ENCODE peak calls at places on chromosome 20, in four cellular contexts. One of them, this sample, is unnamed.

GRCh38 chr20:63454729-63455567 is 17.5 kb downstream of the KCNQ2 start:
- DNase-seq in heart right ventricle: no peak
- DNase-seq in progenitor cell of endocrine pancreas: no peak
- DNase-seq in nephron progenitor cell: no peak
- DNase-seq in this sample: no peak

GRCh38 chr20:57030611-57031600 is 235.5 kb downstream of the BMP7 start:
- DNase-seq in heart right ventricle: no peak
- DNase-seq in progenitor cell of endocrine pancreas: no peak
- DNase-seq in nephron progenitor cell: no peak
- DNase-seq in this sample: no peak

GRCh38 chr20:9256359-9256758 is 187.5 kb downstream of the PLCB4 start:
- DNase-seq in heart right ventricle: no peak
- DNase-seq in progenitor cell of endocrine pancreas: no peak
- DNase-seq in nephron progenitor cell: no peak
- DNase-seq in this sample: no peak

GRCh38 chr20:50273601-50274491 is 83.2 kb downstream of the CEBPB start:
- DNase-seq in heart right ventricle: no peak
- DNase-seq in progenitor cell of endocrine pancreas: no peak
- DNase-seq in nephron progenitor cell: no peak
- DNase-seq in this sample: no peak

GRCh38 chr20:46221271-46221670 is 87.0 kb downstream of the CDH22 start:
- DNase-seq in heart right ventricle: no peak
- DNase-seq in progenitor cell of endocrine pancreas: no peak
- DNase-seq in nephron progenitor cell: no peak
- DNase-seq in this sample: no peak

GRCh38 chr20:49157146-49157545 is 31.0 kb downstream of the STAU1 start:
- DNase-seq in heart right ventricle: no peak
- DNase-seq in progenitor cell of endocrine pancreas: no peak
- DNase-seq in nephron progenitor cell: no peak
- DNase-seq in this sample: no peak

GRCh38 chr20:63083831-63084562 is 77.2 kb upstream of the BHLHE23 start:
- DNase-seq in heart right ventricle: peak
- DNase-seq in progenitor cell of endocrine pancreas: no peak
- DNase-seq in nephron progenitor cell: no peak
- DNase-seq in this sample: no peak

GRCh38 chr20:13507646-13508045 is 131.1 kb downstream of the TASP1 start:
- DNase-seq in heart right ventricle: no peak
- DNase-seq in progenitor cell of endocrine pancreas: no peak
- DNase-seq in nephron progenitor cell: no peak
- DNase-seq in this sample: no peak

GRCh38 chr20:34874094-34874654 is 1.5 kb upstream of the GGT7 start:
- DNase-seq in heart right ventricle: peak
- DNase-seq in progenitor cell of endocrine pancreas: peak
- DNase-seq in nephron progenitor cell: peak
- DNase-seq in this sample: peak

GRCh38 chr20:48797275-48797825 is 30.4 kb downstream of the PREX1 start:
- DNase-seq in heart right ventricle: peak
- DNase-seq in progenitor cell of endocrine pancreas: no peak
- DNase-seq in nephron progenitor cell: no peak
- DNase-seq in this sample: no peak

GRCh38 chr20:46752639-46753235 is 43.3 kb downstream of the SLC2A10 start:
- DNase-seq in heart right ventricle: peak
- DNase-seq in progenitor cell of endocrine pancreas: peak
- DNase-seq in nephron progenitor cell: peak
- DNase-seq in this sample: peak

GRCh38 chr20:63107449-63108200 is 100.9 kb upstream of the BHLHE23 start:
- DNase-seq in heart right ventricle: peak
- DNase-seq in progenitor cell of endocrine pancreas: no peak
- DNase-seq in nephron progenitor cell: no peak
- DNase-seq in this sample: no peak

GRCh38 chr20:11755071-11755881 is 162.4 kb upstream of the BTBD3 start:
- DNase-seq in heart right ventricle: no peak
- DNase-seq in progenitor cell of endocrine pancreas: no peak
- DNase-seq in nephron progenitor cell: no peak
- DNase-seq in this sample: peak
- TF ChIP-seq CTCF in heart right ventricle: no peak
- TF ChIP-seq CTCF in progenitor cell of endocrine pancreas: no peak
- TF ChIP-seq CTCF in nephron progenitor cell: no peak
- TF ChIP-seq CTCF in this sample: no peak

GRCh38 chr20:297098-297924 is at the start of gene ZCCHC3:
- DNase-seq in heart right ventricle: peak
- DNase-seq in progenitor cell of endocrine pancreas: peak
- DNase-seq in nephron progenitor cell: peak
- DNase-seq in this sample: peak
- TF ChIP-seq CTCF in heart right ventricle: no peak
- TF ChIP-seq CTCF in progenitor cell of endocrine pancreas: peak
- TF ChIP-seq CTCF in nephron progenitor cell: no peak
- TF ChIP-seq CTCF in this sample: no peak

DNA sequence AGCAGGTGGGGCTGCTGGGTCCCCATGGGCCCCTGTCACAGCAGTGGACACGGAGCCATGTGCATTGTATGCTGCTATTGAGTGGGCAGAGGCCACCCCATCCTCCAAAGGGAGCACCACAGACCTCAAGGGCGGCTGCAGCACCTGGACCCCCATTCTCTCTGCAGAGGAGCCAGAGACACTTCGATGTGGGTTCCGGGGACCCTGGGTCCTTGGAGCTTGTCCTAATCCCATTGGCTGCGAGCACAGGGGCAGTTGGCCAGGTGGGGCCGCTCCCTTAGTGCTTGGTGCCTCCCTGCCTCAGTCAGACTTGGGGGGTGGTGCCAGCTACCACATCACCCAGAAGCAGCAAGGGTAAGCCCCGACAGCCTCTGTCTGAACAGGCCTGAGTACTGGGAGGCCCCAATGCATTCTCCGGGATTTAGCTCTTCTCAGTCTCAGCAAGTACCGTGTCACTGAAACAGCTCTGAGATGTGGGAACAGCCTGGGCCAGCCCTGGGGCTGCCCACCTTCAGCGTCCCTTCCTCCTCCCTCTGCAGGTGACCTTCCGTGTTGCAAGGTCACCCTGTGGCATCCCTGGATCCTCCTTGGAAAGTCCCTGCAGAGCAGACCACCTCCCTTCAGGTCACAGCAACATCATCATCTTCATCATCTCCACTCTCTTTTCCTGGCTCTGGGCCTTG is 73.9 kb downstream of the GINS1 start:
- DNase-seq in heart right ventricle: no peak
- DNase-seq in progenitor cell of endocrine pancreas: no peak
- DNase-seq in nephron progenitor cell: peak
- DNase-seq in this sample: no peak
- TF ChIP-seq CTCF in heart right ventricle: no peak
- TF ChIP-seq CTCF in progenitor cell of endocrine pancreas: peak
- TF ChIP-seq CTCF in nephron progenitor cell: no peak
- TF ChIP-seq CTCF in this sample: no peak

GRCh38 chr20:39676857-39677351 is 714.8 kb downstream of the DHX35 start:
- DNase-seq in heart right ventricle: no peak
- DNase-seq in progenitor cell of endocrine pancreas: no peak
- DNase-seq in nephron progenitor cell: no peak
- DNase-seq in this sample: no peak
- TF ChIP-seq CTCF in heart right ventricle: no peak
- TF ChIP-seq CTCF in progenitor cell of endocrine pancreas: peak
- TF ChIP-seq CTCF in nephron progenitor cell: peak
- TF ChIP-seq CTCF in this sample: peak

GRCh38 chr20:58137651-58138265 is 90.7 kb downstream of the ANKRD60 start:
- DNase-seq in heart right ventricle: no peak
- DNase-seq in progenitor cell of endocrine pancreas: no peak
- DNase-seq in nephron progenitor cell: no peak
- DNase-seq in this sample: no peak
- TF ChIP-seq CTCF in heart right ventricle: no peak
- TF ChIP-seq CTCF in progenitor cell of endocrine pancreas: no peak
- TF ChIP-seq CTCF in nephron progenitor cell: no peak
- TF ChIP-seq CTCF in this sample: no peak

GRCh38 chr20:44521484-44522481 is at the start of gene SERINC3:
- DNase-seq in heart right ventricle: peak
- DNase-seq in progenitor cell of endocrine pancreas: peak
- DNase-seq in nephron progenitor cell: peak
- DNase-seq in this sample: peak
- TF ChIP-seq CTCF in heart right ventricle: no peak
- TF ChIP-seq CTCF in progenitor cell of endocrine pancreas: peak
- TF ChIP-seq CTCF in nephron progenitor cell: no peak
- TF ChIP-seq CTCF in this sample: no peak

GRCh38 chr20:3276400-3277015 is 37.5 kb upstream of the SLC4A11 start:
- DNase-seq in heart right ventricle: no peak
- DNase-seq in progenitor cell of endocrine pancreas: no peak
- DNase-seq in nephron progenitor cell: no peak
- DNase-seq in this sample: peak
- TF ChIP-seq CTCF in heart right ventricle: no peak
- TF ChIP-seq CTCF in progenitor cell of endocrine pancreas: peak
- TF ChIP-seq CTCF in nephron progenitor cell: peak
- TF ChIP-seq CTCF in this sample: no peak

GRCh38 chr20:36672991-36673390 is 27.0 kb upstream of the SLA2 start:
- DNase-seq in heart right ventricle: no peak
- DNase-seq in progenitor cell of endocrine pancreas: no peak
- DNase-seq in nephron progenitor cell: no peak
- DNase-seq in this sample: no peak

GRCh38 chr20:36682311-36682710 is 36.3 kb upstream of the SLA2 start:
- DNase-seq in heart right ventricle: no peak
- DNase-seq in progenitor cell of endocrine pancreas: no peak
- DNase-seq in nephron progenitor cell: no peak
- DNase-seq in this sample: no peak

GRCh38 chr20:36676701-36677421 is 30.9 kb upstream of the SLA2 start:
- DNase-seq in heart right ventricle: no peak
- DNase-seq in progenitor cell of endocrine pancreas: peak
- DNase-seq in nephron progenitor cell: peak
- DNase-seq in this sample: peak

DNA sequence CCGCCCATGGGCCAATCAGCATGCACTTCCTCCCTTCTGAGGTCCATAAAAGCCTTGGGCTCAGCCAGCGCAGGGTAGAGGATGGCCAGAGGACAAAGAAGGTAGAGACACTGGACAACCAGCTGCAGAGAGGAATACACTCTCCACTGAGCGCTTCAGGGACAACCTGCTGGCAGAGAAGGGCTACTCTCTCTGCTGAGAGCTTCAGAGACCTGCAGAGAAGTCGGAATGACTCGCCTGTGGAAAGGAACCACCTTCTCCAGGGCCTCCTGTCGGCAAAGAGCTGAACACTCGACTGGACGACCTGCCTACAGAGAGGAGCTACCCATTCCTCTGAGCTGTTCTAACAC is 31.4 kb upstream of the SLA2 start:
- DNase-seq in heart right ventricle: no peak
- DNase-seq in progenitor cell of endocrine pancreas: no peak
- DNase-seq in nephron progenitor cell: no peak
- DNase-seq in this sample: no peak
- TF ChIP-seq CTCF in heart right ventricle: no peak
- TF ChIP-seq CTCF in progenitor cell of endocrine pancreas: peak
- TF ChIP-seq CTCF in nephron progenitor cell: no peak
- TF ChIP-seq CTCF in this sample: no peak

GRCh38 chr20:14959506-14960493 is 622.4 kb upstream of the FLRT3 start:
- DNase-seq in heart right ventricle: no peak
- DNase-seq in progenitor cell of endocrine pancreas: no peak
- DNase-seq in nephron progenitor cell: no peak
- DNase-seq in this sample: no peak
- TF ChIP-seq CTCF in heart right ventricle: no peak
- TF ChIP-seq CTCF in progenitor cell of endocrine pancreas: no peak
- TF ChIP-seq CTCF in nephron progenitor cell: no peak
- TF ChIP-seq CTCF in this sample: no peak